ENCODE peak calls at places on chromosomes 7 and 10, in six cellular contexts. G is trophoblast cell, R is mesendoderm, F is H1, Z is IMR-90, Q is mesenchymal stem cell. T is an unnamed sample. For H3K79me1, the result is how much of the 10 kb centered on the place peaks cover.

GRCh38 chr10:100562806-100563293 is 27.1 kb downstream of the HIF1AN start:
- DNase-seq in G (no peak), Z (peak), Q (peak), R (peak), F (peak), T (no peak)

GRCh38 chr7:95874541-95875265 is 102.3 kb downstream of the DYNC1I1 start:
- DNase-seq in F (no peak), R (no peak), Q (no peak), Z (no peak), G (no peak), T (no peak)

GRCh38 chr7:92608380-92609322 is 18.5 kb upstream of the FAM133B start:
- DNase-seq in Z (no peak), F (peak), R (peak), Q (no peak), G (peak), T (peak)

GRCh38 chr7:28142650-28143049 is 37.9 kb downstream of the JAZF1 start:
- DNase-seq in Q (no peak), G (no peak), R (peak), Z (no peak), F (no peak), T (no peak)

GRCh38 chr10:2920638-2921037 is 146.7 kb upstream of the PFKP start:
- DNase-seq in Z (no peak), R (no peak), Q (no peak), G (peak), F (no peak), T (no peak)

GRCh38 chr10:120466006-120466405 is 9.0 kb downstream of the PLPP4 start:
- DNase-seq in G (no peak), F (no peak), R (no peak), Q (no peak), Z (no peak), T (no peak)

GRCh38 chr10:96984512-96985225 is 152.6 kb downstream of the LCOR start:
- DNase-seq in R (no peak), G (no peak), F (no peak), Z (no peak), Q (no peak), T (peak)

GRCh38 chr7:86149266-86149665 is 494.4 kb upstream of the GRM3 start:
- DNase-seq in R (no peak), Q (no peak), F (no peak), Z (no peak), G (no peak), T (no peak)

GRCh38 chr7:19368540-19368939 is 223.3 kb upstream of the FERD3L start:
- DNase-seq in Q (no peak), Z (no peak), R (peak), F (no peak), G (no peak), T (no peak)

GRCh38 chr10:124248646-124249045 is 155.2 kb upstream of the CHST15 start:
- DNase-seq in Z (no peak), G (no peak), F (no peak), R (no peak), Q (no peak), T (no peak)

GRCh38 chr7:77368974-77369373 is 47.2 kb downstream of the GSAP start:
- DNase-seq in Z (peak), F (no peak), R (no peak), G (no peak), Q (no peak), T (no peak)

GRCh38 chr10:9012312-9012711 is 957.8 kb downstream of the GATA3 start:
- DNase-seq in Z (peak), G (peak), Q (peak), R (no peak), F (no peak), T (no peak)

DNA sequence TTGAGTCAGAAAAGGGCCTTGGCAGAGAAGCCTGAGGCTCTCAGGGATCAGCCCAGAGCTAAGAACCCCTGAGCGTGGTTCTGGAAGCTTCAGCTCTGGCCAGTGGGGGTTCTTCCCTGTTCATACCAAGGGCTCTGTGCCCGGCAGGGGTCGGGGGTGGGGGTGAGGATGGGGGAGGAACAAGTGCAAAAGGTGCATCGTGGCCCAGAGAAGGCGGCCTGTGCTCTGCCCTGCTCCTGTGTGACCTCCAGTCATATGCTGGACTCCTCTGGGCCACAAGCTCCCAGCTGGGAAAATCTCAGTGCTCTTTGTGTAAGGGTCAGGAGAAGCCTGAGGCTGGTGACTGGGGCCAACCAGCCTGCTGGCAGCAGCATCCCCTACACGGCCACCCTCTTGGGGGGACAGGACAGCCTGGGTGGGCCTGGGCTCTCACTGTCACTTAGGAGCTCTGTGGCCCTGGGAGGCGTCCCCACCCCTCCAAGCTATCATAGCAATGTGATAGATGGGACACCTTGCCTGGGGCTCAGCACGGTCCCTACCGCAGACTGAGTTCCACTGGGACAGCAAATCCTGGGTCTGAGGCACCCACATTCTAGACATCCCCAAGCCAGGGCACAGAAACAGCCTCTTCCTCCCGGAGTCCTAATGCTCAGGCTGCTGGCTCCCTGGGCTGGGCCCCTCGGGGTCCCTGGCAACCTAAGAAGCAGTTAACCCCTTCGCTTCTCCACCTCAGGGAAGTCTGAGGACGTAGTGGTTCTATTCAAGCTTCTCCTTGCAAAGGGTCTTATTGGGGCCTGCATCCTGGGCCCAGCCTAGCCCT is 2.5 kb downstream of the MMRN2 start:
- DNase-seq in G (no peak), Z (no peak), Q (no peak), R (no peak), F (peak), T (no peak)
- H3K4me3 ChIP-seq in G (no peak), Z (no peak), Q (no peak), R (no peak), F (no peak), T (no peak)

DNA sequence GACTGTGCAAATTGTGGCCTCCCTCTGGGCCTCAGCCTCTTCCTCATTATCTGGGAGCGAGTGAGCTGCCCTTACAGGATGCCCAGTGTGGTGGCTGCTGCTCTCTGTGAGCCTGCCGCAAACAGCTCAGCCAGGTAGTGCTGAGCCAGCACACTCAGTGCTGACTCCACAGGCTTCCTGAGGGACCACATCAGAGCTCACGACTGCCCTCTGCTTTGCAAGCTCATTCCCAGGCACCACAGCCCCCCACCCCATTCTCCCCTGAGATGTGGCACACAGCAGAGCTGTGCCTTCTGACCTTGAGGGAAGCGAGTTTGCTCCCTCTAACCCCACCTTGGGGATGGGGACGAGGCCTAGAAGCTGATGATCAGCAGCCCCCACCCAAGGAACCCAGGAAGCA is 230.5 kb upstream of the PPP2R2D start:
- DNase-seq in G (no peak), F (no peak), Q (no peak), Z (no peak), R (no peak), T (no peak)
- H3K79me1 ChIP-seq in G (under half), F (under half), Q (under half), Z (under half), R (under half), T (under half)

GRCh38 chr10:71761105-71761511 is 12.2 kb downstream of the VSIR start:
- DNase-seq in F (no peak), Q (no peak), Z (no peak), R (no peak), G (no peak), T (no peak)
- H3K4me3 ChIP-seq in F (no peak), Q (no peak), Z (no peak), R (no peak), G (peak), T (no peak)

GRCh38 chr7:138929969-138930368 is 51.2 kb downstream of the KIAA1549 start:
- DNase-seq in G (no peak), Z (no peak), F (no peak), R (no peak), Q (no peak), T (no peak)

GRCh38 chr7:138934861-138935260 is 46.3 kb downstream of the KIAA1549 start:
- DNase-seq in G (no peak), Q (peak), F (no peak), Z (peak), R (peak), T (no peak)

GRCh38 chr7:138935438-138936079 is 45.6 kb downstream of the KIAA1549 start:
- DNase-seq in G (no peak), Q (peak), R (peak), F (peak), Z (peak), T (no peak)

GRCh38 chr7:138934401-138934800 is 46.8 kb downstream of the KIAA1549 start:
- DNase-seq in R (no peak), Z (no peak), G (no peak), F (peak), Q (no peak), T (no peak)

DNA sequence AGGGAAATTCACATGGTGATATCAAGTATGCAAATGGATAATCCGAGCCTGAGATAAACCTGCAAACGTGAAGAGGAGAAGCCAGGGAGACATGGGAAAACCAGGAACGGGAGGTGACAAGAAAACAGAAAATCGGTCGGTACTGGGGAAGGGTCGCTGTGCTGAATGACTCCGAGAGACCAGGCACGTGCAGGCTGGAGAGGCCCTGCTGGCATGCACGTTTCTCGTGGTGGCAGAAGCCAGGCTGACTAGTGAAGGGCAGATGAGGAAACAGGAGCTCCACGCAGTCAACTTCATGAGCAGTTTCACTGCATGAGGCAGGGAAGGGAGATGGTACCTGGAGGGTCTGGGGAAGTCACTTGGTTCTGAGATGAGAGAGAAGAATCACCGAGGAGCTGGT is 48.3 kb downstream of the KIAA1549 start:
- DNase-seq in Q (no peak), F (peak), R (no peak), Z (no peak), G (no peak), T (no peak)
- H3K79me1 ChIP-seq in Q (under half), F (under half), R (under half), Z (under half), G (under half), T (under half)

DNA sequence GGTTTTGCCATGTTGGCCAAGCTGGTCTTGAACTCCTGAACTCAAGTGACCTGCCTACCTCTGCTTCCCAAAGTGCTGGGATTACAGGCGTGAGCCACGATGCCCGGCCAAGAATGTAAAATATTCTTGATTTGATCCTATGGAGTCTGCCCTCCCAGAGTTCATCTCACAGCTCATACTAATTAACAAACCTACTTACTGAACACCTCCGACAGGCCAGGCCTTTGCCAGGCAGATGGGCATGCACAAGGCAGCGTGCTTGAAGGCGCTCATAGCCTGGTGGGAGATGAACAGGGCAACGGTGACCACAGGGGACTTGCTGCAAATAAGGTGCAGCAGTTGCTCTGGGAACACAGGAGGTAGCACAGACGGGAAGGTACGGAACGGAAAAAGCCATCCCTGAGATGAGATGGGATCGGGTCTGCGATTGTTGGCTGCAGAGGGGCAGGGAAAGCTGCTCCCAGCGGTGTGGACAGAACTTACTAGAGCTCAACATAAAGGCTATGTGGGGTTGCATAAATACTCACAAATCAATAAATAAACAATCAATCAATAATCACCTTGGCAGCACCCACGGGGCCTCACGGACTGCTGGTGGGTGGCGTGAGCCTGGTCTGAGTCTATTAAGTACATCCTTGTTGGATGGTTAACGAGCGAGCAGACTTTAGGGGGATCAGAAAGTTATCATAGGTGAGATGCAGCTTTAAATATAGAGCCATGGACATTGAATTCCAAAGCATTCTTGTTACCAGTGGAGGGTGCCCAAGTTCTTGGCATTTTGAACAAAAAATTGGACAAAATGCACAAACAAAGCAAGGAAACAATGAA is 4.7 kb downstream of the ACBD7 start:
- DNase-seq in R (no peak), G (no peak), Z (no peak), Q (no peak), F (no peak), T (no peak)
- H3K4me3 ChIP-seq in R (no peak), G (peak), Z (peak), Q (peak), F (no peak), T (peak)

GRCh38 chr10:126754966-126755365 is 84.5 kb upstream of the C10orf90 start:
- DNase-seq in F (no peak), Z (no peak), G (peak), Q (no peak), R (no peak), T (no peak)

GRCh38 chr10:126758867-126759266 is 88.4 kb upstream of the C10orf90 start:
- DNase-seq in Q (no peak), F (no peak), Z (no peak), R (no peak), G (no peak), T (no peak)

DNA sequence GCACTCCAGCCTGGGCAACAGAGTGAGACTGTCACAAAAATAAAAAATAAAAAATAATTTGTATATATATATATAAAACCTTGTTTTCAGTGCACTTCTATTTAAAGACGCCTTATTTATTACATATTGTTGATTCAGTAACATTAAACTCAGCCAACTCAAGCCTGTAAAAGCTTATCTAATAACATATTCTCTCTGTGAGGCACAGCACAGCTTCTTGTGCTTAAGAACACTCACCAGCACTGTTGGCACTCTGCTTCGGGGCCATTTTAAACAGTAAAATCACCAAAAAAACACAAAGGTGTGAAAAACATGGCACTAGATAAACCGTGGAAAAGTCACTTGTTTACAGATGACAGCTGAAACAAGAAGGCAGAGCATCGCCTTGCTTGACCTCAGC is 89.0 kb upstream of the C10orf90 start:
- DNase-seq in F (no peak), G (no peak), Q (no peak), R (no peak), Z (no peak), T (no peak)
- H3K79me1 ChIP-seq in F (under half), G (under half), Q (under half), R (under half), Z (under half), T (under half)

GRCh38 chr10:121994429-121994881 is 5.5 kb downstream of the TACC2 start:
- DNase-seq in R (peak), Q (no peak), G (no peak), Z (no peak), F (peak), T (no peak)
- H3K4me3 ChIP-seq in R (no peak), Q (no peak), G (no peak), Z (no peak), F (no peak), T (no peak)

DNA sequence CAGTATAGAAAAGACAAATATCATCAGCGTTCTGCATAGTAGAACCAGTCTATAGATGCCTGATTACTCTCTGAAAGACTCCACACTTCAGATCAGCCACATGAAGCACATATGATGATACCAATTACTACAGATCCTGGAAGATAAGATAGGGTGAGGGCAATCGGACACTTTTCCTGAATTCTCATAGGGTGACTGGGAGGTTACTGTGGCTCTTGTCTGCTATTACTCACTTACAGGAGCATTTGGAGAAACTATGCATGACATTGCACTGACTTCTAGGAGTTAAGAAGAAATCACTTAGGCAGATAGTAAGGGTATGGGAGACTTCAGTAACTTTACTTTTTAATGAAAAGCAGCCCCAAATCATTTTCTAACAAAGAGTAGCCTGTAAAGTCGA is 1140.9 kb downstream of the XPNPEP1 start:
- DNase-seq in F (no peak), Z (no peak), R (no peak), G (no peak), Q (no peak), T (no peak)
- H3K79me1 ChIP-seq in F (under half), Z (under half), R (under half), G (under half), Q (under half), T (under half)